ENCODE peak calls at places on chromosomes 6 and 20, in five cellular contexts. G is nephron progenitor cell; R is foreskin keratinocyte; B is fibroblast of mammary gland; X is stimulated activated CD4-positive, alpha-beta T cell treated with anti-CD3 and anti-CD28 coated beads, Interleukin-2, amount 100 ng/mL, for 48 hours. Z is an unnamed sample.

GRCh38 chr6:116682334-116682712 is 1.3 kb downstream of the KPNA5 start:
- DNase-seq in G (no peak), R (peak; percentile 15), B (peak; percentile 82), X (no peak), Z (peak; percentile 45)

GRCh38 chr6:79946773-79947190 is 571 bp downstream of the ELOVL4 start:
- DNase-seq in G (peak; percentile 53), R (peak; percentile 26), B (peak; percentile 29), X (no peak), Z (peak; percentile 22)

GRCh38 chr6:2552648-2553154 is 198.0 kb downstream of the MYLK4 start:
- DNase-seq in G (no peak), R (no peak), B (no peak), X (no peak), Z (no peak)

GRCh38 chr6:137877113-137877512 is 10.1 kb downstream of the TNFAIP3 start:
- DNase-seq in G (no peak), R (peak; percentile 4), B (no peak), X (no peak), Z (no peak)

GRCh38 chr6:3402310-3403243 is 54.3 kb downstream of the SLC22A23 start:
- DNase-seq in G (no peak), R (peak; percentile 90), B (no peak), X (no peak), Z (no peak)

GRCh38 chr6:27672113-27672799 is 199.4 kb upstream of the ZNF184 start:
- DNase-seq in G (peak; percentile 72), R (peak; percentile 96), B (peak; percentile 84), X (no peak), Z (peak; percentile 40)

GRCh38 chr20:64255361-64256281 is at the start of gene PCMTD2:
- DNase-seq in G (peak; percentile 88), R (peak; percentile 56), B (peak; percentile 66), X (peak; percentile 87), Z (peak; percentile 69)

GRCh38 chr20:58634818-58635665 is 16.0 kb upstream of the STX16 start:
- DNase-seq in G (no peak), R (no peak), B (no peak), X (peak; percentile 39), Z (no peak)

GRCh38 chr20:39623584-39624234 is 661.6 kb downstream of the DHX35 start:
- DNase-seq in G (no peak), R (peak; percentile 47), B (peak; percentile 88), X (no peak), Z (peak; percentile 2)

GRCh38 chr20:19633985-19634384 is 124.1 kb upstream of the RIN2 start:
- DNase-seq in G (no peak), R (no peak), B (no peak), X (no peak), Z (no peak)

GRCh38 chr6:31142356-31142755 is 3.5 kb upstream of the PSORS1C2 start:
- DNase-seq in G (peak; percentile 12), R (no peak), B (no peak), X (no peak), Z (no peak)

GRCh38 chr20:9306521-9306920 is 207.9 kb upstream of the LAMP5 start:
- DNase-seq in G (no peak), R (peak; percentile 79), B (peak; percentile 94), X (no peak), Z (peak; percentile 32)

GRCh38 chr6:4289770-4290320 is 154.5 kb upstream of the ECI2 start:
- DNase-seq in G (no peak), R (no peak), B (no peak), X (no peak), Z (no peak)

GRCh38 chr20:46255440-46256104 is 52.7 kb downstream of the CDH22 start:
- DNase-seq in G (no peak), R (peak; percentile 92), B (peak; percentile 16), X (no peak), Z (peak; percentile 35)

GRCh38 chr6:111118816-111119215 is 31.5 kb downstream of the SLC16A10 start:
- DNase-seq in G (no peak), R (no peak), B (no peak), X (no peak), Z (no peak)

GRCh38 chr6:139640453-139640852 is 266.0 kb upstream of the CITED2 start:
- DNase-seq in G (no peak), R (no peak), B (no peak), X (no peak), Z (no peak)

GRCh38 chr6:68718379-68719073 is 83.4 kb downstream of the ADGRB3 start:
- DNase-seq in G (no peak), R (no peak), B (peak; percentile 84), X (no peak), Z (peak; percentile 20)

GRCh38 chr6:87151786-87152527 is 3.4 kb upstream of the ZNF292 start:
- DNase-seq in G (peak; percentile 71), R (peak; percentile 47), B (peak; percentile 41), X (peak; percentile 61), Z (peak; percentile 54)

GRCh38 chr6:97240222-97240621 is 42.8 kb downstream of the MMS22L start:
- DNase-seq in G (no peak), R (peak; percentile 67), B (peak; percentile 58), X (no peak), Z (peak; percentile 37)